ENCODE peak calls at places on chromosomes 16 and 17, in four cellular contexts. One of them, this sample, is unnamed.

GRCh38 chr16:30346286-30346685 is 8.8 kb downstream of the CD2BP2 start:
- DNase-seq in GM12878: no peak
- DNase-seq in SK-N-SH: no peak
- DNase-seq in HepG2: no peak
- DNase-seq in this sample: no peak

GRCh38 chr17:1180958-1181768 is 1.4 kb upstream of the ABR start:
- DNase-seq in HepG2: no peak
- DNase-seq in SK-N-SH: no peak
- DNase-seq in GM12878: no peak
- DNase-seq in this sample: no peak

GRCh38 chr16:9256196-9256595 is 164.8 kb downstream of the HAPSTR1 start:
- DNase-seq in HepG2: peak; percentile 66
- DNase-seq in SK-N-SH: peak; percentile 34
- DNase-seq in GM12878: no peak
- DNase-seq in this sample: peak; percentile 31

GRCh38 chr17:74923538-74924249 is 379 bp upstream of the OTOP2 start:
- DNase-seq in GM12878: no peak
- DNase-seq in SK-N-SH: peak; percentile 98
- DNase-seq in HepG2: no peak
- DNase-seq in this sample: peak; percentile 64

GRCh38 chr17:194844-195602 is 13.6 kb upstream of the DOC2B start:
- DNase-seq in HepG2: no peak
- DNase-seq in SK-N-SH: no peak
- DNase-seq in GM12878: no peak
- DNase-seq in this sample: no peak

GRCh38 chr17:20083460-20083859 is 74.3 kb downstream of the SPECC1 start:
- DNase-seq in HepG2: no peak
- DNase-seq in GM12878: no peak
- DNase-seq in SK-N-SH: no peak
- DNase-seq in this sample: no peak

GRCh38 chr17:55420067-55420775 is 1.4 kb downstream of the MMD start:
- DNase-seq in HepG2: no peak
- DNase-seq in SK-N-SH: no peak
- DNase-seq in GM12878: no peak
- DNase-seq in this sample: no peak

GRCh38 chr16:77951788-77952187 is 70.6 kb upstream of the CLEC3A start:
- DNase-seq in HepG2: peak; percentile 50
- DNase-seq in GM12878: peak; percentile 21
- DNase-seq in SK-N-SH: peak; percentile 22
- DNase-seq in this sample: peak; percentile 25

GRCh38 chr16:27199747-27200146 is 3.6 kb upstream of the KDM8 start:
- DNase-seq in GM12878: peak; percentile 73
- DNase-seq in HepG2: no peak
- DNase-seq in SK-N-SH: no peak
- DNase-seq in this sample: no peak

GRCh38 chr17:65093930-65094329 is 37.4 kb upstream of the GNA13 start:
- DNase-seq in GM12878: no peak
- DNase-seq in HepG2: no peak
- DNase-seq in SK-N-SH: no peak
- DNase-seq in this sample: no peak

GRCh38 chr16:11914759-11915643 is 755 bp downstream of the GSPT1 start:
- DNase-seq in SK-N-SH: peak; percentile 74
- DNase-seq in GM12878: no peak
- DNase-seq in HepG2: no peak
- DNase-seq in this sample: peak; percentile 34

GRCh38 chr16:12327971-12328726 is 351.6 kb downstream of the SNX29 start:
- DNase-seq in GM12878: no peak
- DNase-seq in SK-N-SH: no peak
- DNase-seq in HepG2: no peak
- DNase-seq in this sample: no peak

GRCh38 chr17:67528751-67529436 is 151.8 kb downstream of the PITPNC1 start:
- DNase-seq in HepG2: peak; percentile 92
- DNase-seq in SK-N-SH: peak; percentile 94
- DNase-seq in GM12878: no peak
- DNase-seq in this sample: peak; percentile 81

GRCh38 chr17:27959382-27959709 is 66.2 kb upstream of the LYRM9 start:
- DNase-seq in HepG2: no peak
- DNase-seq in SK-N-SH: no peak
- DNase-seq in GM12878: no peak
- DNase-seq in this sample: no peak

GRCh38 chr17:3532106-3532858 is 25.3 kb downstream of the TRPV3 start:
- DNase-seq in HepG2: no peak
- DNase-seq in GM12878: no peak
- DNase-seq in SK-N-SH: no peak
- DNase-seq in this sample: no peak

GRCh38 chr17:48123111-48123510 is 15.5 kb downstream of the SNX11 start:
- DNase-seq in SK-N-SH: no peak
- DNase-seq in GM12878: no peak
- DNase-seq in HepG2: no peak
- DNase-seq in this sample: no peak

GRCh38 chr17:13593021-13593751 is 8.5 kb downstream of the HS3ST3A1 start:
- DNase-seq in SK-N-SH: no peak
- DNase-seq in HepG2: no peak
- DNase-seq in GM12878: no peak
- DNase-seq in this sample: no peak

GRCh38 chr17:40922239-40922638 is 15.2 kb downstream of the KRT23 start:
- DNase-seq in HepG2: peak; percentile 68
- DNase-seq in SK-N-SH: no peak
- DNase-seq in GM12878: no peak
- DNase-seq in this sample: peak; percentile 80

GRCh38 chr17:78925662-78926555 is 722 bp upstream of the TIMP2 start:
- DNase-seq in HepG2: peak; percentile 52
- DNase-seq in SK-N-SH: peak; percentile 81
- DNase-seq in GM12878: no peak
- DNase-seq in this sample: peak; percentile 72

GRCh38 chr16:4696905-4697866 is 3.8 kb downstream of the NUDT16L1 start:
- DNase-seq in SK-N-SH: peak; percentile 25
- DNase-seq in GM12878: no peak
- DNase-seq in HepG2: no peak
- DNase-seq in this sample: no peak

GRCh38 chr16:54164789-54165173 is 121.8 kb downstream of the IRX3 start:
- DNase-seq in GM12878: no peak
- DNase-seq in SK-N-SH: no peak
- DNase-seq in HepG2: no peak
- DNase-seq in this sample: no peak

GRCh38 chr17:46785696-46786095 is 32.8 kb downstream of the WNT3 start:
- DNase-seq in SK-N-SH: no peak
- DNase-seq in GM12878: no peak
- DNase-seq in HepG2: no peak
- DNase-seq in this sample: no peak

GRCh38 chr16:26178298-26178697 is 486.5 kb downstream of the HS3ST4 start:
- DNase-seq in GM12878: no peak
- DNase-seq in SK-N-SH: no peak
- DNase-seq in HepG2: no peak
- DNase-seq in this sample: no peak

GRCh38 chr17:50955160-50955559 is 89.0 kb upstream of the TOB1 start:
- DNase-seq in HepG2: no peak
- DNase-seq in SK-N-SH: no peak
- DNase-seq in GM12878: no peak
- DNase-seq in this sample: no peak

GRCh38 chr16:74224828-74225227 is 71.8 kb upstream of the PSMD7 start:
- DNase-seq in GM12878: no peak
- DNase-seq in HepG2: no peak
- DNase-seq in SK-N-SH: no peak
- DNase-seq in this sample: no peak

GRCh38 chr16:69105501-69106361 is at the start of gene HAS3:
- DNase-seq in GM12878: no peak
- DNase-seq in HepG2: peak; percentile 34
- DNase-seq in SK-N-SH: peak; percentile 90
- DNase-seq in this sample: peak; percentile 81

GRCh38 chr16:46748775-46749705 is 896 bp upstream of the MYLK3 start:
- DNase-seq in GM12878: peak; percentile 24
- DNase-seq in SK-N-SH: peak; percentile 30
- DNase-seq in HepG2: no peak
- DNase-seq in this sample: no peak

GRCh38 chr17:58269557-58270291 is 11.0 kb downstream of the MPO start:
- DNase-seq in SK-N-SH: peak; percentile 13
- DNase-seq in GM12878: no peak
- DNase-seq in HepG2: no peak
- DNase-seq in this sample: no peak

GRCh38 chr17:48625502-48626201 is 506 bp downstream of the HOXB9 start:
- DNase-seq in GM12878: no peak
- DNase-seq in HepG2: no peak
- DNase-seq in SK-N-SH: no peak
- DNase-seq in this sample: peak; percentile 84

GRCh38 chr17:48611681-48612455 is 1.1 kb upstream of the HOXB7 start:
- DNase-seq in SK-N-SH: no peak
- DNase-seq in GM12878: no peak
- DNase-seq in HepG2: no peak
- DNase-seq in this sample: peak; percentile 71

GRCh38 chr17:75809631-75810111 is 25.1 kb downstream of the UNK start:
- DNase-seq in SK-N-SH: peak; percentile 29
- DNase-seq in HepG2: no peak
- DNase-seq in GM12878: no peak
- DNase-seq in this sample: no peak

GRCh38 chr16:1678500-1679098 is 520 bp downstream of the JPT2 start:
- DNase-seq in GM12878: no peak
- DNase-seq in HepG2: peak; percentile 12
- DNase-seq in SK-N-SH: no peak
- DNase-seq in this sample: peak; percentile 52

GRCh38 chr17:17713839-17714238 is 32.6 kb downstream of the RAI1 start:
- DNase-seq in GM12878: no peak
- DNase-seq in SK-N-SH: no peak
- DNase-seq in HepG2: peak; percentile 61
- DNase-seq in this sample: no peak

GRCh38 chr17:48438662-48439061 is 8.6 kb upstream of the SKAP1 start:
- DNase-seq in SK-N-SH: no peak
- DNase-seq in GM12878: no peak
- DNase-seq in HepG2: no peak
- DNase-seq in this sample: no peak

GRCh38 chr16:4055748-4056147 is 60.5 kb downstream of the ADCY9 start:
- DNase-seq in HepG2: no peak
- DNase-seq in SK-N-SH: no peak
- DNase-seq in GM12878: no peak
- DNase-seq in this sample: no peak

GRCh38 chr16:65710107-65710506 is 588.2 kb upstream of the CDH11 start:
- DNase-seq in SK-N-SH: no peak
- DNase-seq in HepG2: no peak
- DNase-seq in GM12878: no peak
- DNase-seq in this sample: no peak
- TF ChIP-seq PBX3 in SK-N-SH: no peak
- TF ChIP-seq PBX3 in HepG2: no peak
- TF ChIP-seq PBX3 in GM12878: no peak
- TF ChIP-seq PBX3 in this sample: no peak

GRCh38 chr16:79816081-79816497 is 215.6 kb upstream of the MAF start:
- DNase-seq in HepG2: no peak
- DNase-seq in GM12878: no peak
- DNase-seq in SK-N-SH: no peak
- DNase-seq in this sample: no peak
- TF ChIP-seq REST in HepG2: no peak
- TF ChIP-seq REST in GM12878: no peak
- TF ChIP-seq REST in SK-N-SH: no peak
- TF ChIP-seq REST in this sample: no peak

GRCh38 chr17:32742686-32743538 is 134.0 kb downstream of the MYO1D start:
- DNase-seq in HepG2: no peak
- DNase-seq in SK-N-SH: no peak
- DNase-seq in GM12878: no peak
- DNase-seq in this sample: no peak
- TF ChIP-seq CHD2 in HepG2: no peak
- TF ChIP-seq CHD2 in SK-N-SH: no peak
- TF ChIP-seq CHD2 in GM12878: no peak
- TF ChIP-seq CHD2 in this sample: no peak

DNA sequence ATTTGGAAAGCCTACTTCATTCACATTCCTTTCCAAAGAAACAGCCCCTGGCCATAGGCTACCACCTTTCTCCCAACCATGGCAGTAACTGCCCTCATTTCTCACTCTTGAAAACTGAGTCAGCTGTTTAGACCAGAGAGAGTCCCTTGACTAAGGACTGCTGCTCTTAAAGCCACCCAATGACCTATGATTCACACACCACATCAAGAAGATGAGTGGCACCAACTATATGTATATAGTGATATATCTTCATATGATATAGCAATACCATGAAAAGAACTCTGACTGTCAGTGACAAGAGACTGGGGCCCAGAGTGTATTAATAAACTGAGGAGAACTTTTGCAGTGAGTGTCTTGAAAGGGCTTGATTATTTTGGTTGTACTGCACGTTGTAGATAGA is 404.5 kb upstream of the ASIC2 start:
- DNase-seq in HepG2: no peak
- DNase-seq in GM12878: no peak
- DNase-seq in SK-N-SH: no peak
- DNase-seq in this sample: no peak
- TF ChIP-seq PBX3 in HepG2: no peak
- TF ChIP-seq PBX3 in GM12878: no peak
- TF ChIP-seq PBX3 in SK-N-SH: no peak
- TF ChIP-seq PBX3 in this sample: no peak

DNA sequence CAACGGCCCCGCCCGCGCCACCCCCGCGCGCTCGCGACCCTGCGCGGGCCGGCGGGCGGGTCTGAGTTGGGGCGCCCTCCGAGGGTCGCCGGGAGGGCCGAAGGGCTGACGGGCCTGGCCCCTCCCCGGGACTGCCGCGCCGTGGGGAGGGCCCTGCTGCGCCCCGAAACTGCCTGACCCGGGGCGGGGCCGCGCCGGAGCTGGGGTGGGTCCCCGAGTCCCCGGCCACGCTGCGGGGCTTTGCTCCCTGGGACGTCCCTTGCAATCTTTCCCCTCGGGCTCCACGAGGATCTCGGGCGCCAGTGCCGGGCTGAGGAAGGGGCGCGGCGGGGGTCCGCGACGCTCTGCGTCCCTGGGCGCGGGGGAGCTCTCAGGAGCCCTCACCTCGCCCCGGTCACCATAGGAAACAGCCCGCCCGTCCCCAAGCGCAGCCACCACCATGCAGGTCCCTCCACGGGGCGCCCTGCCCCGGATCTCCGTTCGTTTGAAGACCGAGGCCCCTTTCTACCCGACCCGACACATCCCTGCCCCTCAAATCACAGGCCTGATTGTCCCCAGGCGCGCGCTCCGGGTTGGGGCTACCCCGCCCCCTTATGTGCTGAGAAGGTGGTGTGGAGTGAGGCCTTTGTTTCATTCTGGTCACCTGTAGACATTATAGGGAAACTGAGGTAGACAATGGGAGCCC is 527 bp upstream of the ACTG1 start:
- DNase-seq in HepG2: peak; percentile 80
- DNase-seq in SK-N-SH: no peak
- DNase-seq in GM12878: no peak
- DNase-seq in this sample: peak; percentile 76
- TF ChIP-seq REST in HepG2: no peak
- TF ChIP-seq REST in SK-N-SH: no peak
- TF ChIP-seq REST in GM12878: no peak
- TF ChIP-seq REST in this sample: no peak

DNA sequence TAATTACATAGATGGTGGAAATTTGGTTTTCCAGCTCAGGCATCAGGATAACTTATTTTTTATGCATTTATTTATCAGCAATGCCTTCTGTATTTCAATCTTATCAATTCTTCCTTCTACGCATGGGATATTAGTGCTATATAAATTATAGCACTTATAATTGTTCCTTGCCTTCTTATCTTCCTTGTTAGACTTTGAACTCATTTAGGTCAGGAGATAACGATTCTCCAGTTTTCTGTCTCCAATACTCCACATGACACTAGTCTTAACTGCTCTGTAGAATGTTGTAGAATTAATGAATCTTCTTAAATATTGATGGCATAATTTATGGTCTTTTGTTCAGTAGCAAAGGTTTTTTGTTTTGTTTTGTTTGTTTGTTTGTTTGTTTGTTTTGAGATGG is 10.7 kb upstream of the BCO1 start:
- DNase-seq in HepG2: no peak
- DNase-seq in GM12878: no peak
- DNase-seq in SK-N-SH: no peak
- DNase-seq in this sample: no peak
- TF ChIP-seq CHD2 in HepG2: no peak
- TF ChIP-seq CHD2 in GM12878: no peak
- TF ChIP-seq CHD2 in SK-N-SH: no peak
- TF ChIP-seq CHD2 in this sample: no peak

This sample was measured in A549.